ENCODE peak calls at places on chromosomes 5 and 9, in six cellular contexts. One of them, this sample, is unnamed.

GRCh38 chr5:133251296-133252132 is 199.7 kb downstream of the HSPA4 start:
- DNase-seq in K562: no peak
- DNase-seq in HepG2: peak
- DNase-seq in H1: no peak
- DNase-seq in HCT116: no peak
- DNase-seq in GM12878: no peak
- DNase-seq in this sample: no peak

GRCh38 chr5:3896098-3896497 is 300.5 kb downstream of the IRX1 start:
- DNase-seq in GM12878: no peak
- DNase-seq in HepG2: no peak
- DNase-seq in HCT116: no peak
- DNase-seq in H1: no peak
- DNase-seq in K562: no peak
- DNase-seq in this sample: no peak

GRCh38 chr9:31776471-31776870 is 608.0 kb upstream of the ACO1 start:
- DNase-seq in HCT116: no peak
- DNase-seq in GM12878: no peak
- DNase-seq in K562: no peak
- DNase-seq in H1: no peak
- DNase-seq in HepG2: no peak
- DNase-seq in this sample: no peak

GRCh38 chr5:151075698-151076331 is 5.0 kb downstream of the TNIP1 start:
- DNase-seq in HCT116: no peak
- DNase-seq in HepG2: no peak
- DNase-seq in GM12878: no peak
- DNase-seq in H1: no peak
- DNase-seq in K562: no peak
- DNase-seq in this sample: no peak

GRCh38 chr5:115634343-115635132 is 8.7 kb upstream of the TMED7 start:
- DNase-seq in HepG2: peak
- DNase-seq in GM12878: peak
- DNase-seq in K562: peak
- DNase-seq in HCT116: peak
- DNase-seq in H1: peak
- DNase-seq in this sample: peak

GRCh38 chr9:123268950-123269302 is 540 bp upstream of the STRBP start:
- DNase-seq in GM12878: no peak
- DNase-seq in K562: no peak
- DNase-seq in H1: no peak
- DNase-seq in HCT116: no peak
- DNase-seq in HepG2: no peak
- DNase-seq in this sample: no peak

GRCh38 chr9:86573886-86574285 is 219.7 kb upstream of the TUT7 start:
- DNase-seq in HepG2: no peak
- DNase-seq in GM12878: no peak
- DNase-seq in K562: no peak
- DNase-seq in HCT116: no peak
- DNase-seq in H1: no peak
- DNase-seq in this sample: no peak

GRCh38 chr5:17132444-17133083 is 84.9 kb upstream of the BASP1 start:
- DNase-seq in H1: no peak
- DNase-seq in HCT116: no peak
- DNase-seq in K562: peak
- DNase-seq in HepG2: no peak
- DNase-seq in GM12878: no peak
- DNase-seq in this sample: no peak

GRCh38 chr5:35114698-35115097 is 66.9 kb upstream of the AGXT2 start:
- DNase-seq in HepG2: no peak
- DNase-seq in K562: no peak
- DNase-seq in H1: no peak
- DNase-seq in GM12878: no peak
- DNase-seq in HCT116: no peak
- DNase-seq in this sample: no peak

GRCh38 chr9:136769710-136770191 is 5.4 kb upstream of the LCN15 start:
- DNase-seq in HCT116: no peak
- DNase-seq in H1: peak
- DNase-seq in HepG2: no peak
- DNase-seq in GM12878: no peak
- DNase-seq in K562: peak
- DNase-seq in this sample: peak

GRCh38 chr9:38355115-38355514 is 37.4 kb upstream of the ALDH1B1 start:
- DNase-seq in H1: no peak
- DNase-seq in HCT116: no peak
- DNase-seq in HepG2: no peak
- DNase-seq in GM12878: no peak
- DNase-seq in K562: no peak
- DNase-seq in this sample: no peak

GRCh38 chr9:130857864-130858730 is 23.0 kb downstream of the ABL1 start:
- DNase-seq in K562: peak
- DNase-seq in H1: no peak
- DNase-seq in HCT116: no peak
- DNase-seq in HepG2: no peak
- DNase-seq in GM12878: no peak
- DNase-seq in this sample: no peak

GRCh38 chr9:27496134-27496504 is 28.0 kb upstream of the IFNK start:
- DNase-seq in HepG2: no peak
- DNase-seq in GM12878: no peak
- DNase-seq in H1: no peak
- DNase-seq in HCT116: no peak
- DNase-seq in K562: no peak
- DNase-seq in this sample: no peak

GRCh38 chr9:113987526-113987925 is 90.6 kb downstream of the AMBP start:
- DNase-seq in K562: no peak
- DNase-seq in HCT116: no peak
- DNase-seq in HepG2: no peak
- DNase-seq in GM12878: no peak
- DNase-seq in H1: no peak
- DNase-seq in this sample: no peak

GRCh38 chr5:133460172-133460758 is 152.1 kb downstream of the FSTL4 start:
- DNase-seq in K562: peak
- DNase-seq in HepG2: no peak
- DNase-seq in GM12878: no peak
- DNase-seq in H1: peak
- DNase-seq in HCT116: peak
- DNase-seq in this sample: no peak

GRCh38 chr5:34058532-34058931 is 15.5 kb upstream of the C1QTNF3 start:
- DNase-seq in K562: no peak
- DNase-seq in GM12878: no peak
- DNase-seq in H1: no peak
- DNase-seq in HCT116: no peak
- DNase-seq in HepG2: no peak
- DNase-seq in this sample: no peak

GRCh38 chr9:116369706-116370105 is 216.1 kb downstream of the PAPPA start:
- DNase-seq in GM12878: no peak
- DNase-seq in K562: no peak
- DNase-seq in H1: no peak
- DNase-seq in HepG2: no peak
- DNase-seq in HCT116: no peak
- DNase-seq in this sample: no peak

GRCh38 chr9:121939643-121940042 is 153.5 kb downstream of the TTLL11 start:
- DNase-seq in H1: no peak
- DNase-seq in K562: no peak
- DNase-seq in GM12878: no peak
- DNase-seq in HCT116: no peak
- DNase-seq in HepG2: no peak
- DNase-seq in this sample: no peak

GRCh38 chr5:108753331-108753730 is 5.6 kb downstream of the FER start:
- DNase-seq in GM12878: no peak
- DNase-seq in K562: no peak
- DNase-seq in H1: no peak
- DNase-seq in HepG2: no peak
- DNase-seq in HCT116: no peak
- DNase-seq in this sample: no peak

GRCh38 chr5:60487885-60488425 is 212.0 kb downstream of the DEPDC1B start:
- DNase-seq in K562: no peak
- DNase-seq in H1: no peak
- DNase-seq in HCT116: no peak
- DNase-seq in HepG2: peak
- DNase-seq in GM12878: no peak
- DNase-seq in this sample: no peak

GRCh38 chr5:1515311-1515920 is 8.3 kb downstream of the LPCAT1 start:
- DNase-seq in GM12878: no peak
- DNase-seq in HCT116: no peak
- DNase-seq in H1: no peak
- DNase-seq in K562: peak
- DNase-seq in HepG2: no peak
- DNase-seq in this sample: no peak

GRCh38 chr9:94829380-94830070 is 103.0 kb downstream of the AOPEP start:
- DNase-seq in HCT116: no peak
- DNase-seq in GM12878: no peak
- DNase-seq in K562: no peak
- DNase-seq in HepG2: no peak
- DNase-seq in H1: peak
- DNase-seq in this sample: no peak

GRCh38 chr9:108274971-108275370 is 580.8 kb downstream of the ACTL7B start:
- DNase-seq in H1: no peak
- DNase-seq in K562: no peak
- DNase-seq in HCT116: no peak
- DNase-seq in HepG2: no peak
- DNase-seq in GM12878: no peak
- DNase-seq in this sample: no peak

GRCh38 chr9:1217076-1217475 is 166.9 kb downstream of the DMRT2 start:
- DNase-seq in K562: no peak
- DNase-seq in H1: no peak
- DNase-seq in HCT116: no peak
- DNase-seq in GM12878: no peak
- DNase-seq in HepG2: no peak
- DNase-seq in this sample: no peak

GRCh38 chr5:119752921-119753886 is 123.8 kb downstream of the FAM170A start:
- DNase-seq in H1: no peak
- DNase-seq in K562: no peak
- DNase-seq in HepG2: no peak
- DNase-seq in GM12878: no peak
- DNase-seq in HCT116: no peak
- DNase-seq in this sample: peak

GRCh38 chr9:76687861-76688374 is 76.3 kb upstream of the PCA3 start:
- DNase-seq in H1: peak
- DNase-seq in HCT116: peak
- DNase-seq in HepG2: no peak
- DNase-seq in GM12878: no peak
- DNase-seq in K562: no peak
- DNase-seq in this sample: no peak

GRCh38 chr5:173721259-173722232 is 105.1 kb upstream of the BOD1 start:
- DNase-seq in HepG2: no peak
- DNase-seq in HCT116: no peak
- DNase-seq in H1: no peak
- DNase-seq in GM12878: no peak
- DNase-seq in K562: no peak
- DNase-seq in this sample: no peak

GRCh38 chr5:177444106-177445051 is 2.2 kb upstream of the PRR7 start:
- DNase-seq in HepG2: no peak
- DNase-seq in K562: no peak
- DNase-seq in H1: no peak
- DNase-seq in GM12878: no peak
- DNase-seq in HCT116: no peak
- DNase-seq in this sample: no peak

GRCh38 chr9:22037954-22038690 is 29.0 kb upstream of the CDKN2B start:
- DNase-seq in GM12878: no peak
- DNase-seq in H1: no peak
- DNase-seq in HCT116: peak
- DNase-seq in HepG2: no peak
- DNase-seq in K562: no peak
- DNase-seq in this sample: no peak

DNA sequence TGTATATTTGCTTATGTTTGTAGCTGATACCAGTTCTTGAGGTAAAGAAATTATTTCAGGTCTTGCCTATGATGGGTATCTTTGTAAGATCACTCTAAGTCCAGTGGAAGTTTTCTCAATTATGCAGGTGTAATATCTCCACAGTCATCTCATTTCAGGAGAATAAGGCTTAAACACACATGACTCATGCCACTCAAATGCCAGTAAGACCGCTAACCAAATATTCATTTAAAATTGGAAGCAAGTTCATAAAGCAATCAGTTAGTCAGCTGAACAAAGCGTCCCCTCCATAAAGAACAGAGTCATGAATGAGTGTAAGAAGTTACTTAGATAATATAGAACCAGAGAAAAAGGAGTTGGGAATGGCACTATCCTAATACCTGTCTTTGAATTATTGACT is 248.7 kb downstream of the LURAP1L start:
- DNase-seq in HCT116: no peak
- DNase-seq in H1: no peak
- DNase-seq in HepG2: peak
- DNase-seq in GM12878: no peak
- DNase-seq in K562: no peak
- DNase-seq in this sample: no peak
- TF ChIP-seq ZNF274 in HCT116: no peak
- TF ChIP-seq ZNF274 in H1: no peak
- TF ChIP-seq ZNF274 in HepG2: no peak
- TF ChIP-seq ZNF274 in GM12878: no peak
- TF ChIP-seq ZNF274 in K562: no peak
- TF ChIP-seq ZNF274 in this sample: no peak

GRCh38 chr5:153584131-153584530 is 93.7 kb downstream of the GRIA1 start:
- DNase-seq in H1: no peak
- DNase-seq in GM12878: no peak
- DNase-seq in HepG2: no peak
- DNase-seq in HCT116: no peak
- DNase-seq in K562: no peak
- DNase-seq in this sample: no peak

GRCh38 chr5:153584561-153585359 is 94.3 kb downstream of the GRIA1 start:
- DNase-seq in K562: no peak
- DNase-seq in HepG2: no peak
- DNase-seq in HCT116: no peak
- DNase-seq in GM12878: no peak
- DNase-seq in H1: no peak
- DNase-seq in this sample: no peak

GRCh38 chr5:153585616-153586015 is 95.1 kb downstream of the GRIA1 start:
- DNase-seq in HepG2: no peak
- DNase-seq in GM12878: no peak
- DNase-seq in HCT116: no peak
- DNase-seq in H1: no peak
- DNase-seq in K562: no peak
- DNase-seq in this sample: no peak
- H3K9ac ChIP-seq in HepG2: no peak
- H3K9ac ChIP-seq in GM12878: no peak
- H3K9ac ChIP-seq in HCT116: no peak
- H3K9ac ChIP-seq in H1: no peak
- H3K9ac ChIP-seq in K562: no peak
- H3K9ac ChIP-seq in this sample: no peak

DNA sequence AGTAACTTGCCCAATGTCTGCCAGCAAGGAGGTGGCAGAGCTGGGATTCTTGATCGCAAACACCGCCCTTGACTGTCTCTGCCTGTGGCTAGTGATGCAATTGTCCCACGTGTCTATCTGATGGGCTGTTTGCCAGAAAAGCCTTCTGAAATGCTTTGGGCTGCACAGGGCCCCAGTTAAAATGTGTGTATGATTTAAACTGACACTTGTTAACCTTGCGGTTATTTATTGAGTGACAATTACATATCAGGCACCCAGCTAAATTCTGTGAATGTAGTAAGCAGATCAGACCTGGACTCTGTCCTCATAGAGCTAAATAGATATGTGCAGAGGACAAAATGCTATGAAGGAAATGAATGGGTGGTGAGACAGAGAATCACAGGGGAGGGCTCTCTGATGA is 11.6 kb upstream of the IL12B start:
- DNase-seq in H1: no peak
- DNase-seq in GM12878: no peak
- DNase-seq in K562: peak
- DNase-seq in HepG2: peak
- DNase-seq in HCT116: peak
- DNase-seq in this sample: no peak
- TF ChIP-seq YY1 in H1: no peak
- TF ChIP-seq YY1 in GM12878: no peak
- TF ChIP-seq YY1 in K562: no peak
- TF ChIP-seq YY1 in HepG2: no peak
- TF ChIP-seq YY1 in HCT116: peak
- TF ChIP-seq YY1 in this sample: no peak

GRCh38 chr5:124537136-124537919 is 209.1 kb downstream of the ZNF608 start:
- DNase-seq in K562: no peak
- DNase-seq in H1: no peak
- DNase-seq in HepG2: peak
- DNase-seq in HCT116: no peak
- DNase-seq in GM12878: no peak
- DNase-seq in this sample: no peak
- TF ChIP-seq ZNF274 in K562: no peak
- TF ChIP-seq ZNF274 in H1: no peak
- TF ChIP-seq ZNF274 in HepG2: no peak
- TF ChIP-seq ZNF274 in HCT116: no peak
- TF ChIP-seq ZNF274 in GM12878: no peak
- TF ChIP-seq ZNF274 in this sample: no peak

This sample was measured in NT2/D1.